ENCODE peak calls at places on chromosomes 11 and 22, in eight cellular contexts. A is nephron progenitor cell, G is astrocyte of the cerebellum, V is body of pancreas, N is GM13976, J is ovary, S is coronary artery, K is brain microvascular endothelial cell. B is an unnamed sample.
A peak's percentile ranks its signal among the peaks of the same experiment; 100 is the strongest.

GRCh38 chr11:64745523-64746328 is 1.8 kb upstream of the RASGRP2 start:
- DNase-seq in A (peak; percentile 78), G (no peak), V (peak; percentile 71), N (peak; percentile 87), J (peak; percentile 64), S (peak; percentile 97), K (peak; percentile 47), B (no peak)

GRCh38 chr22:46019351-46019750 is 42.4 kb upstream of the WNT7B start:
- DNase-seq in A (no peak), G (no peak), V (no peak), N (no peak), J (no peak), S (no peak), K (no peak), B (no peak)

GRCh38 chr11:35276396-35276795 is 137.4 kb downstream of the CD44 start:
- DNase-seq in A (no peak), G (no peak), V (peak; percentile 78), N (no peak), J (no peak), S (no peak), K (no peak), B (no peak)

GRCh38 chr22:21015051-21016006 is at the start of gene P2RX6:
- DNase-seq in A (no peak), G (no peak), V (no peak), N (no peak), J (no peak), S (no peak), K (peak; percentile 25), B (peak; percentile 66)

GRCh38 chr11:19474954-19475811 is 234.4 kb upstream of the E2F8 start:
- DNase-seq in A (no peak), G (no peak), V (no peak), N (peak; percentile 64), J (no peak), S (no peak), K (no peak), B (no peak)

GRCh38 chr11:5674391-5674790 is 10.5 kb downstream of the TRIM5 start:
- DNase-seq in A (no peak), G (no peak), V (no peak), N (no peak), J (no peak), S (no peak), K (no peak), B (no peak)

GRCh38 chr22:35914665-35915476 is 113.8 kb downstream of the RBFOX2 start:
- DNase-seq in A (peak; percentile 72), G (peak; percentile 77), V (peak; percentile 88), N (no peak), J (no peak), S (no peak), K (peak; percentile 82), B (no peak)

GRCh38 chr11:46381836-46382643 is 571 bp downstream of the MDK start:
- DNase-seq in A (peak; percentile 46), G (no peak), V (no peak), N (peak; percentile 60), J (no peak), S (no peak), K (no peak), B (no peak)

GRCh38 chr11:96326954-96327353 is 16.0 kb downstream of the MAML2 start:
- DNase-seq in A (peak; percentile 6), G (no peak), V (no peak), N (no peak), J (no peak), S (no peak), K (no peak), B (no peak)

GRCh38 chr11:19076744-19077589 is 16.4 kb upstream of the MRGPRX2 start:
- DNase-seq in A (peak; percentile 80), G (no peak), V (peak; percentile 61), N (peak; percentile 65), J (peak; percentile 17), S (no peak), K (peak; percentile 48), B (peak; percentile 76)

GRCh38 chr11:123221611-123222010 is 26.6 kb upstream of the CLMP start:
- DNase-seq in A (no peak), G (no peak), V (no peak), N (no peak), J (no peak), S (no peak), K (no peak), B (no peak)

GRCh38 chr11:126340960-126341709 is 14.4 kb upstream of the ST3GAL4 start:
- DNase-seq in A (no peak), G (no peak), V (no peak), N (no peak), J (peak; percentile 16), S (no peak), K (no peak), B (no peak)

GRCh38 chr11:119585038-119585666 is 143.8 kb downstream of the NECTIN1 start:
- DNase-seq in A (peak; percentile 57), G (no peak), V (peak; percentile 50), N (no peak), J (no peak), S (peak; percentile 64), K (no peak), B (no peak)

GRCh38 chr11:133526790-133527189 is 5.5 kb downstream of the OPCML start:
- DNase-seq in A (no peak), G (no peak), V (no peak), N (no peak), J (no peak), S (no peak), K (no peak), B (no peak)

GRCh38 chr11:109363682-109364081 is 58.3 kb upstream of the C11orf87 start:
- DNase-seq in A (no peak), G (no peak), V (no peak), N (no peak), J (no peak), S (no peak), K (no peak), B (no peak)

GRCh38 chr11:87878373-87878779 is 296.9 kb downstream of the RAB38 start:
- DNase-seq in A (no peak), G (peak; percentile 24), V (peak; percentile 5), N (no peak), J (no peak), S (no peak), K (peak; percentile 64), B (no peak)

GRCh38 chr11:92149996-92150395 is 74.6 kb upstream of the FAT3 start:
- DNase-seq in A (no peak), G (no peak), V (no peak), N (no peak), J (no peak), S (no peak), K (no peak), B (no peak)
- TF ChIP-seq CTCF in A (no peak), G (no peak), V (no peak), N (no peak), J (no peak), S (no peak), K (peak; percentile 24), B (no peak)

DNA sequence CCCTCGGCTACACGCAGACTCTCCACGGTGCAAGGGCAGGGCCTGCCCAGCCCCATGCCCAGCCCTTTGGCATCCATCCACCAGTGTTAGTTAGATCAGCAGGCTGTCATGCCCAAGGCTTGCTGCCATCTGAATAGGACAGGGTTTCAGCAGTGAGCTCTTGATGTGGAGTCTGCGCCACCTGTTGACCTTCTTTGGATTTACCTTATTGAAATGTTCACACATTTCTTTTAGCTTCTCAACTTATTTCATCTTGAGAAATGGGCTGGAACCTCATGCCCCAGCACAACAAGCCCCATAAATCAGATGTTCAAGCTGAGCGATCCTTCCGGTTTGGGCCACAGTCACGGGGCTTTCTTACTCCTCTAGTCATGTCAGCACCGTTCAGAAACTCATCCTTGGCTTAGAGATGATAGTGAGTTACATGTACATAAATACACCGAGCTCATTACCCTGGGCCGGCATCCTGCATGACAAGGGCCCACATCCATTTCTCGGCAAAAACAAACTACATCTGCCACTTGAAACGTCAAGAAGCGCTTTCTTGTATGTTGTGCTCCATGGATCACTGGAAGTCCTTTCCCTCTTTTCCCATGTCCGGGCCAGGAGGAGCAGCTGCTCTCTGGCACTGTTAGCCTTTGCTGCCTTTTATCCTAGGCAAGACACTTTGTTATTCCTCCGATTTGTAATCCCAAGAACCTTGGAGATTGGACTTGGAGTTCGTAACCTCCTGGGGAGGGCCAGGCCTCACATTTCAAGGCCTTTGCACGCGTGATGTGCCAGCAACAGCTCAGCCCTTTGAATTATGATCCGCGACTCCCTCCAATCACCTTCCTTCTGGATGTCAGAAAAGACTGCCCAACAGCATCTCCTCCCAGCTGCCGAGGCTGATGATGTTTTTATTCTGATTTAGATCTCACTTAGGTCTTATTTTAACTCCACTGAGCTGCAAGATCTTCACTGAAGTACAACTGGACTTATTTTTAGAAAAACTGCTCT is 61.9 kb downstream of the PARVB start:
- DNase-seq in A (peak; percentile 41), G (peak; percentile 43), V (peak; percentile 76), N (peak; percentile 76), J (peak; percentile 78), S (no peak), K (peak; percentile 18), B (no peak)
- TF ChIP-seq CTCF in A (peak; percentile 31), G (peak; percentile 59), V (peak; percentile 7), N (peak; percentile 38), J (no peak), S (no peak), K (peak; percentile 59), B (peak; percentile 59)

DNA sequence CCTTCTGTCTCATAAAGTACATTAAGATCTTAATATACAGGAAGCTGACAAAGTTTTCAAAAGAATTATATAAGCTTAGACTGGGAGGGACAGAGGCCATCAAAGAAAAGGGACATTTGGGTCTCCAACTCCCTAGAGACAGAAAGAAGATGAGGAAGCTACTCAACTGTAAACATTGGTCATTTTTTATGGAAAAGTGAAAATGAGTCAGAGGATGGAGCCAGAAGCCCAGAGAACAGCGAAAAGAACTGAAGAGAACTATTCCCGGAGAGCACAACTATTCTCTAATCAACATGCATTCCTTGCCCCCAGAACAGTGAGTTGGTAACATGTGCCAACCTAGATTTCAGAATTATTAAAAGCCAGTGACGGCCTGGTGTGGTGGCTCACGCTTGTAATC is 779.3 kb downstream of the DLG2 start:
- DNase-seq in A (no peak), G (no peak), V (no peak), N (no peak), J (no peak), S (no peak), K (no peak), B (no peak)
- TF ChIP-seq CTCF in A (no peak), G (no peak), V (no peak), N (no peak), J (no peak), S (no peak), K (no peak), B (no peak)

DNA sequence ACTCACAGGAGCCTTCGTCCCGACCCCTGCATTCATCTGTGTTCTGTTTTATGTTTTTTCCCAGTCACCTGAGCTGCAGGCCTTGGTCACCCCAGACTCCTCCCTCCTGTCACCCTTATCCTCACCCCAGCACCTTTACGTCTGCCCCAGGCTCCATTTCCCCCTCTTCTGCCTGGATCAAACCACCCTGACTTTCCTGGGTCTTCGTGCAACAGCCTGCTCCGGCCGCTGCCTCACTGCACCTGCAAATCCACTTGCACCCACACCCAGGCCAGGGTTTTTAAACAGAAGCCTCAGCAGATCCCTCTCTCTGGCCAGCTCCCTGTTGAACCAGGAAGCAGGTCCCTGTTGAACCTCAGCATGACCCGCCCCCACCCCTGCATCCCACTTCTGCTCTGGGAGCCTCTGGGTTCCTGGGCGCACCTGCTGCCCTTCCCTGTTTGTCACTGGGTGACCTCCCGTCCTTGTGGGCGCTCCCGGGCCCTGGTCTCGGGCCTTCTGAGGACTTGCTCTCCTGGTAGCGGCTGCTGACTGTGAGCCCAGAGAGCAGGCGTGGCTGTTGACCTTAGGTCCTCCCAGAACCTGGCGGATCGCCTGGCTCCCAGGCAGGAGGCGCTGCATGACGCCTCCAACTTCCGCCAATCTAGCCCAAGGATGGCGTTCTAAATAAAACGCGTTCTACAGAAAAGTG is 12.8 kb downstream of the MAPK8IP2 start:
- DNase-seq in A (no peak), G (no peak), V (peak; percentile 91), N (peak; percentile 24), J (peak; percentile 54), S (no peak), K (no peak), B (no peak)
- TF ChIP-seq CTCF in A (no peak), G (no peak), V (no peak), N (no peak), J (no peak), S (no peak), K (no peak), B (no peak)

B was measured in type B pancreatic cell.